ENCODE peak calls at places on chromosomes 16 and 17, in eight cellular contexts. Y is neural crest cell, G is NB4, B is psoas muscle, T is tibial nerve, Z is endothelial cell of umbilical vein, F is spleen, W is mucosa of descending colon. X is an unnamed sample.

GRCh38 chr17:2837147-2837561 is 40.9 kb downstream of the RAP1GAP2 start:
- DNase-seq in Y (no peak), G (peak), B (no peak), T (no peak), Z (no peak), F (no peak), W (no peak), X (no peak)

GRCh38 chr17:42891539-42892152 is 9.0 kb upstream of the G6PC1 start:
- DNase-seq in Y (no peak), G (no peak), B (peak), T (no peak), Z (no peak), F (no peak), W (no peak), X (no peak)

GRCh38 chr16:53518550-53519416 is 15.8 kb upstream of the AKTIP start:
- DNase-seq in Y (no peak), G (peak), B (no peak), T (no peak), Z (peak), F (peak), W (no peak), X (no peak)

GRCh38 chr17:55314061-55314783 is 49.5 kb downstream of the HLF start:
- DNase-seq in Y (no peak), G (no peak), B (no peak), T (no peak), Z (no peak), F (no peak), W (no peak), X (no peak)

GRCh38 chr17:5241861-5242671 is 7.4 kb upstream of the SCIMP start:
- DNase-seq in Y (no peak), G (no peak), B (peak), T (no peak), Z (peak), F (peak), W (no peak), X (no peak)

GRCh38 chr16:50559804-50560514 is 11.8 kb downstream of the NKD1 start:
- DNase-seq in Y (no peak), G (no peak), B (no peak), T (no peak), Z (no peak), F (no peak), W (no peak), X (no peak)

GRCh38 chr17:79203016-79203415 is 128.4 kb downstream of the ENGASE start:
- DNase-seq in Y (no peak), G (no peak), B (no peak), T (no peak), Z (no peak), F (no peak), W (no peak), X (no peak)

GRCh38 chr17:38601539-38602351 is 4.0 kb downstream of the SRCIN1 start:
- DNase-seq in Y (no peak), G (no peak), B (no peak), T (no peak), Z (no peak), F (no peak), W (peak), X (no peak)

GRCh38 chr17:41907185-41907556 is 11.6 kb downstream of the ACLY start:
- DNase-seq in Y (no peak), G (no peak), B (no peak), T (no peak), Z (no peak), F (no peak), W (no peak), X (no peak)

GRCh38 chr17:14207791-14208190 is 28.9 kb downstream of the CDRT15 start:
- DNase-seq in Y (no peak), G (no peak), B (no peak), T (no peak), Z (no peak), F (no peak), W (no peak), X (no peak)

GRCh38 chr16:30060354-30061194 is 5.0 kb upstream of the ALDOA start:
- DNase-seq in Y (no peak), G (no peak), B (peak), T (no peak), Z (no peak), F (no peak), W (peak), X (peak)

GRCh38 chr16:24978370-24978914 is 36.7 kb downstream of the ARHGAP17 start:
- DNase-seq in Y (no peak), G (no peak), B (no peak), T (no peak), Z (no peak), F (no peak), W (no peak), X (no peak)

DNA sequence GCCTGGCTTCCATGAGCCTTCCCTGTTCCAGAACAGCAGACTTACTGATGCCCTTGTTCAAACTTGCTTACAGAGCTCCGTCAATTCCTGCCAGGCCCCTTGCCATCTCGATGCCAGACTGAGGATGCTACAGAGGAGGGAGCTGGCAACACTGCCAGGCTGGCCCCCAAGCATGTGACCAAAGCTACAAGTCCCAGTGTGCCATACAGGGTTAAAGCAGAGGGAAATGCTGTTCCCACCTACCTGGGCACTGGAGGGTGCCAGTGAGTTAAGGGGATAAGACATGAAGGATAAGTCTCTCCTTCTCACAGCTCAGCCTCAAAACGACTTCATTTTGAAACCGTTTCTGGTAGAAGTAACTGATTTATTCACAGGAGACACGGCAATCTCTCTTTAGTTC is 33.5 kb upstream of the SREBF1 start:
- DNase-seq in Y (no peak), G (no peak), B (no peak), T (no peak), Z (no peak), F (no peak), W (no peak), X (no peak)
- TF ChIP-seq CTCF in Y (no peak), G (no peak), B (no peak), T (no peak), Z (no peak), F (no peak), W (no peak), X (peak)

DNA sequence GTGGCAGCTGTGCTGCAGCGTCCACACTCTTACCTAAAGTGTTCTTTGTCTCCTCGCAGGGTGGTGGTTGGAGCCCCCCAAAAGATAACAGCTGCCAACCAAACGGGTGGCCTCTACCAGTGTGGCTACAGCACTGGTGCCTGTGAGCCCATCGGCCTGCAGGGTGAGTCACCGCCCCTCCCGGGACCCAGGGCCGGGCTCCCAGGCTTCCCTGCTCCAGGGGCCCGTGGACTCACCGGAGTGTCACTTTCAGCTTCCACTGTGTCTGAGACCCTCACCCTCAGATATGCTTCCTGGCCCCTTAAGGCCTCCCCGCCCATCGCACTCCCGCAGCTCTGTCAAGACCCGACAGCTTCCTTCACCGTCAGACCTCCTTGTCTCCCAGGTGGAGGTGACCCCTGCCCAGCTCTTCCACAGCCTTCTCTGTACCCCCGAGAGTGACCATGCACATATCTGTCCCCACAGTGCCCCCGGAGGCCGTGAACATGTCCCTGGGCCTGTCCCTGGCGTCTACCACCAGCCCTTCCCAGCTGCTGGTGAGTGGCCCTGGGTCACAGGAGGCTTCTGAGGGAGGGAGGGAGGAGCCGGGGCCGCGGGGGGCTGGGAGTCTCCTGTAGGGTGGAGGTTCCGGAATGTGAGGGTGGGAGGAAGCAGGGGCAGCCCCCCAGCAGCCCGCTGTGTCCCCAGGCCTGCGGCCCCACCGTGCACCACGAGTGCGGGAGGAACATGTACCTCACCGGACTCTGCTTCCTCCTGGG is 1.8 kb downstream of the ITGAX start:
- DNase-seq in Y (no peak), G (no peak), B (peak), T (no peak), Z (no peak), F (peak), W (no peak), X (no peak)
- TF ChIP-seq CTCF in Y (no peak), G (no peak), B (no peak), T (no peak), Z (no peak), F (no peak), W (no peak), X (no peak)

GRCh38 chr16:72845322-72846020 is 202.5 kb downstream of the ZFHX3 start:
- DNase-seq in Y (no peak), G (no peak), B (no peak), T (no peak), Z (no peak), F (no peak), W (no peak), X (no peak)

GRCh38 chr16:72846594-72846993 is 201.3 kb downstream of the ZFHX3 start:
- DNase-seq in Y (no peak), G (no peak), B (no peak), T (no peak), Z (no peak), F (no peak), W (no peak), X (no peak)

GRCh38 chr16:72848759-72849664 is 198.9 kb downstream of the ZFHX3 start:
- DNase-seq in Y (no peak), G (no peak), B (peak), T (peak), Z (peak), F (no peak), W (peak), X (peak)

GRCh38 chr16:72848045-72848410 is 199.9 kb downstream of the ZFHX3 start:
- DNase-seq in Y (no peak), G (no peak), B (no peak), T (no peak), Z (no peak), F (no peak), W (no peak), X (no peak)

GRCh38 chr16:72847187-72848044 is 200.5 kb downstream of the ZFHX3 start:
- DNase-seq in Y (no peak), G (peak), B (no peak), T (no peak), Z (peak), F (no peak), W (no peak), X (no peak)
- TF ChIP-seq CTCF in Y (peak), G (peak), B (peak), T (no peak), Z (peak), F (no peak), W (peak), X (peak)

GRCh38 chr16:10136916-10137315 is 45.3 kb downstream of the GRIN2A start:
- DNase-seq in Y (no peak), G (no peak), B (no peak), T (no peak), Z (no peak), F (no peak), W (no peak), X (no peak)
- TF ChIP-seq CTCF in Y (no peak), G (no peak), B (no peak), T (no peak), Z (no peak), F (no peak), W (no peak), X (no peak)

X was measured in LNCaP clone FGC.